ENCODE peak calls at places on chromosome 1, in four cellular contexts. M is lung, A is colonic mucosa, D is caudate nucleus. H is an unnamed sample.

GRCh38 chr1:42736152-42736551 is 3.9 kb downstream of the CLDN19 start:
- DNase-seq in D (no peak), A (peak), M (no peak), H (no peak)

GRCh38 chr1:162538815-162539431 is 22.6 kb upstream of the UAP1 start:
- DNase-seq in A (no peak), D (no peak), M (no peak), H (no peak)

GRCh38 chr1:235442788-235443429 is 61.3 kb downstream of the B3GALNT2 start:
- DNase-seq in A (no peak), M (no peak), D (no peak), H (no peak)

GRCh38 chr1:96845464-96845863 is 123.9 kb downstream of the PTBP2 start:
- DNase-seq in M (no peak), A (peak), D (no peak), H (peak)

GRCh38 chr1:208497866-208498541 is 253.8 kb upstream of the PLXNA2 start:
- DNase-seq in A (no peak), D (no peak), M (no peak), H (no peak)

GRCh38 chr1:109161836-109162606 is 48.1 kb downstream of the ELAPOR1 start:
- DNase-seq in M (peak), D (peak), A (no peak), H (peak)

GRCh38 chr1:103517380-103518047 is 8.0 kb upstream of the RNPC3 start:
- DNase-seq in D (no peak), M (no peak), A (no peak), H (no peak)

GRCh38 chr1:221839794-221840395 is 98.0 kb upstream of the DUSP10 start:
- DNase-seq in M (no peak), A (peak), D (no peak), H (no peak)

GRCh38 chr1:15046487-15047165 is 106.9 kb upstream of the TMEM51 start:
- DNase-seq in M (peak), A (peak), D (peak), H (peak)

GRCh38 chr1:33661791-33662190 is 189.3 kb downstream of the ZSCAN20 start:
- DNase-seq in M (no peak), D (peak), A (no peak), H (no peak)

GRCh38 chr1:58983159-58983558 is 199.3 kb upstream of the JUN start:
- DNase-seq in M (no peak), A (no peak), D (no peak), H (no peak)

DNA sequence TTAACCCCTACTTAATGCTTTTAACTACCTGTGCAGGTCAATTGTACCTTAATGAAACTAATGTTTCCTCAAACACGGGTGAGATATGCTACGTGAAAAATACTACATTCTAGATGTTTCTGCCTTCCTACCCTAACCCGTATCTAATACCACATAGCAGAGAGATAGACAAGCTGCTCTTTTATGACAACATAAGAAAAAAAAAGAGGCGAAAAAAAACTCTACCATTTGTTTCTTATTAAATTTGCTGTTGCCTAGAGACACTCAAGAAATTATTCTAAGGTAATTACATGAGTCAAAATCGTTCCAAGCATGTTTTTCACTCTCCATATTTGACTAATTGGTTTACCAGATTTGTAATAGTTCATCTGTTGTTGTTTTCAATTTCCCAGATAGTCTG is 27.4 kb downstream of the PALMD start:
- DNase-seq in M (no peak), D (no peak), A (no peak), H (no peak)
- H3K27ac ChIP-seq in M (peak), D (no peak), A (no peak), H (no peak)

DNA sequence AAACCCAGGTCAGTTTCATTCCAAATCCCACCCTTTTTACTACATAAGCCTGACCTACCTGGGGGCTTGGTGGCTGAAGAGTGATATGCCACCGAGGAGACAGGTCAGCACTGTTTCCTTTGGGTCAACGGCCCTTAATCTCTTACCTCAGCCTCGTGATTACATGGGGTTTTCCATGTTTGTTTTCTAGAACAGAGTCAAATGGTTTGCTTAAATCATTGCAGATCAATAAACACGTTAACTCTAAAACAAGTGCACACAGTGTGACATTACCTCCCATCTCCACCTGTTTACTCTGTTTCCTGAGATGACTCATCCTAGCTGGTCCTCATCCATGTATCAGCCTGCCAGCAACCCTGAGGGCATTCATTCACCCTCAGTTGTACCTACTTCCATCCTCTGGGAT is 40.8 kb upstream of the TP53BP2 start:
- DNase-seq in D (no peak), A (no peak), M (no peak), H (no peak)
- H3K27ac ChIP-seq in D (no peak), A (no peak), M (no peak), H (no peak)

GRCh38 chr1:78718566-78718965 is 68.9 kb downstream of the IFI44 start:
- DNase-seq in M (no peak), D (no peak), A (no peak), H (no peak)
- H3K27ac ChIP-seq in M (no peak), D (no peak), A (no peak), H (no peak)

DNA sequence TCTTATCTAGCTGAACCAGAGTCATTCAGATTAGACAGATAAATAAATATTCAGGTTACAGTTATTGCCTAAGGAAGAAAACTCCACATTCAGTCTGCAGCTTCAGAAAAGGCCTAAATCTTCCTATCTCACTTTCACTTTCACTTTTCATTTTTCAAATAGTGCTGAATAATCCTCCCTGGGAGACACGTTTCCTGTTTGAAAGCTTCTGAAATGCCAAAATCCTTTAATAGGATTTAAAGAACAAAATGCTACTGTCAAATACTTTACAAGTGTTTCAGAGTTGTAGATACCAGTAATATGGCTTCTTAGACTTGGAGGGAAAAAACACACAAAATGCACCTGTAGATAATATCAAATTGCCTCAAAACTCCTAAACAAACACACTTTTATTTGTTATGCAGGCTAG is 3.9 kb downstream of the PSMB2 start:
- DNase-seq in M (no peak), D (no peak), A (no peak), H (no peak)
- H3K27ac ChIP-seq in M (peak), D (peak), A (peak), H (peak)

GRCh38 chr1:159854101-159854692 is 8.3 kb downstream of the VSIG8 start:
- DNase-seq in D (peak), A (peak), M (peak), H (peak)
- H3K27ac ChIP-seq in D (peak), A (peak), M (peak), H (peak)

GRCh38 chr1:245873883-245874671 is 633.0 kb downstream of the SMYD3 start:
- DNase-seq in D (no peak), M (no peak), A (no peak), H (no peak)

GRCh38 chr1:245874942-245875580 is 632.0 kb downstream of the SMYD3 start:
- DNase-seq in D (no peak), M (peak), A (peak), H (peak)

GRCh38 chr1:245871881-245872280 is 635.2 kb downstream of the SMYD3 start:
- DNase-seq in M (no peak), D (no peak), A (no peak), H (no peak)

GRCh38 chr1:245872475-245872874 is 634.6 kb downstream of the SMYD3 start:
- DNase-seq in M (no peak), A (no peak), D (no peak), H (no peak)

DNA sequence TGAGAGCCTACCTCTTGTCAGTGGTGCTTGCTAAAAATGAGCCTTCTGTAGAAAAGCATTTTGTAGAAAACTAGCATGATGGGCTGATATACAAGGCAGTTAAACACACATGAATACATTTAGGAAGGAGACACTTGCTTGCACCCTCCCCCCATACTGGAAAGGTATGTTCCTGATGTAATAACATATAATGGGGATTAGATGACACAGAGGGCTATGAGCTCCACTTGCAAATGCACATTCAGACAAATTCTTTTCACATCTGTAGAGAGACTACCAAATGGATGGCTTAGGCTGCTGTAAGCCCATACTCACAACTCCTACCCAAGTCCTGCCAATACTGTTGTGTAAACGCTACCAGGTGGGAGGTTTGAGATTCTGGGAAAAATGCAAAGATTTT is 634.0 kb downstream of the SMYD3 start:
- DNase-seq in D (no peak), M (no peak), A (no peak), H (no peak)
- H3K27ac ChIP-seq in D (no peak), M (no peak), A (no peak), H (no peak)

DNA sequence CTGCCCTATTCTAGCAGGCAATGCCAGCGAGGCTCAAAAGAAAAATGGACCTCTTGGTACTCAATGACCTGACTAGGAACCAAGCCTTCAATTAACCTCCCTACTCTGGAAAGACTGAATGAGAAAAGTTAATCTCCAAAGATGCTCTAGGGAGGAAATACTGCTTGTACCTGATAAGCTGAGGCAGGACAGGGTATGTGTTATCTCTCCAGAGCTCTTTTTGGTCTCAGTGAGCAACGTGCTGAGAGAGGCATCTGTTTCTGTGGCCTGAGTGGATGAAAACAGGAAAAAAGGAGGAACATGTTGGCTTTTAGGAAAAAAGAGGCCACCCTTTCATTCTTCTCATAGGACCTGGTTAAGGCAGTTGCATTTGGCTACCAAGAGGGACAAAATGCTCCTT is 11.2 kb upstream of the MRPL9 start:
- DNase-seq in M (no peak), D (no peak), A (no peak), H (no peak)
- H3K27ac ChIP-seq in M (no peak), D (no peak), A (no peak), H (no peak)

GRCh38 chr1:201463071-201463552 is 5.9 kb downstream of the PHLDA3 start:
- DNase-seq in A (no peak), D (peak), M (no peak), H (no peak)
- H3K27ac ChIP-seq in A (no peak), D (peak), M (no peak), H (no peak)

DNA sequence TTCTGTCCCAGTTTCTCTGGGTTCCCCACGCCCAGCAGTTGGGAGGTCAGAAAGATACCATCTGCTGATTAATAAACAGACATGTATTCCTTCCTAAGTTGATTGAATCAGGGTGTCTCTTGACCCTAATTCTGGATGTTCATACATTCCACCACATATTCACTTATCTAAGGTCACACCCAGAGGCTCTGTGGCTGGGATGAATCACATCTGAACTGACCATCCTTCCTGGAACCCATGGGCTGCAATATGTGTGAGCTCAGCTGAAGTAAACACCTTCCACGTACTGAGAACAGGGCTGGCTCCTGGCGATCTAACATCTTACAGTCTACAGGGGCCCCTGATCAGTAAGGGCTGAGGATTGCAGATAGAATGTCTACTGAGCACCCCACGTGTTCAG is 20.5 kb upstream of the TRABD2B start:
- DNase-seq in A (peak), D (no peak), M (no peak), H (no peak)
- H3K27ac ChIP-seq in A (no peak), D (no peak), M (no peak), H (no peak)

H was measured in prostate gland.